ENCODE peak calls at places on chromosomes 16 and 17, in nine cellular contexts. Q is tibial artery, L is NB4, E is AG04449, P is colonic mucosa, Y is WTC11, I is left lung, N is bronchial epithelial cell, U is GM10248. A is an unnamed sample.

GRCh38 chr17:4163951-4164350 is 21.0 kb downstream of the CYB5D2 start:
- DNase-seq in Q (peak; percentile 53), L (peak; percentile 46), E (no peak), P (no peak), Y (no peak), I (no peak), N (peak; percentile 26), U (no peak), A (no peak)

GRCh38 chr16:65919116-65919515 is 447.4 kb upstream of the CDH5 start:
- DNase-seq in Q (no peak), L (no peak), E (no peak), P (no peak), Y (no peak), I (no peak), N (no peak), U (no peak), A (no peak)

GRCh38 chr16:87681990-87682570 is 79.8 kb downstream of the JPH3 start:
- DNase-seq in Q (no peak), L (peak; percentile 41), E (peak; percentile 14), P (no peak), Y (peak; percentile 75), I (no peak), N (peak; percentile 28), U (no peak), A (no peak)

GRCh38 chr16:81367821-81368220 is 53.1 kb downstream of the GAN start:
- DNase-seq in Q (no peak), L (no peak), E (no peak), P (no peak), Y (no peak), I (no peak), N (no peak), U (no peak), A (no peak)

GRCh38 chr16:48393843-48394703 is 8.9 kb upstream of the SIAH1 start:
- DNase-seq in Q (peak; percentile 74), L (no peak), E (peak; percentile 31), P (no peak), Y (no peak), I (no peak), N (no peak), U (no peak), A (no peak)

GRCh38 chr16:46731691-46732555 is 16.2 kb downstream of the MYLK3 start:
- DNase-seq in Q (no peak), L (no peak), E (no peak), P (no peak), Y (no peak), I (no peak), N (no peak), U (no peak), A (no peak)

GRCh38 chr16:85503642-85504224 is 109.4 kb upstream of the GSE1 start:
- DNase-seq in Q (no peak), L (no peak), E (no peak), P (no peak), Y (no peak), I (peak; percentile 60), N (no peak), U (no peak), A (no peak)

GRCh38 chr16:49620158-49620867 is 235.6 kb downstream of the ZNF423 start:
- DNase-seq in Q (peak; percentile 85), L (peak; percentile 86), E (peak; percentile 12), P (peak; percentile 29), Y (no peak), I (no peak), N (peak; percentile 8), U (no peak), A (no peak)

GRCh38 chr17:17681744-17682292 is 560 bp downstream of the RAI1 start:
- DNase-seq in Q (no peak), L (peak; percentile 64), E (no peak), P (peak; percentile 55), Y (no peak), I (peak; percentile 92), N (no peak), U (no peak), A (no peak)

GRCh38 chr17:71765437-71765836 is 355.4 kb upstream of the SOX9 start:
- DNase-seq in Q (no peak), L (no peak), E (no peak), P (no peak), Y (no peak), I (no peak), N (no peak), U (no peak), A (no peak)

GRCh38 chr17:56176101-56176500 is 22.8 kb downstream of the ANKFN1 start:
- DNase-seq in Q (no peak), L (no peak), E (no peak), P (no peak), Y (no peak), I (no peak), N (no peak), U (no peak), A (no peak)

GRCh38 chr16:27980919-27981670 is 82.4 kb downstream of the GSG1L start:
- DNase-seq in Q (no peak), L (no peak), E (no peak), P (no peak), Y (no peak), I (no peak), N (no peak), U (no peak), A (no peak)

GRCh38 chr17:81427446-81428120 is 32.3 kb downstream of the BAHCC1 start:
- DNase-seq in Q (no peak), L (no peak), E (no peak), P (peak; percentile 65), Y (no peak), I (peak; percentile 89), N (no peak), U (no peak), A (no peak)

GRCh38 chr17:38868968-38869646 is 751 bp upstream of the LASP1 start:
- DNase-seq in Q (peak; percentile 96), L (peak; percentile 92), E (no peak), P (peak; percentile 92), Y (peak; percentile 95), I (peak; percentile 91), N (peak; percentile 76), U (peak; percentile 79), A (peak; percentile 80)
- TF ChIP-seq CTCF in Q (no peak), L (peak; percentile 42), E (peak; percentile 35), P (no peak), Y (no peak), I (no peak), N (peak; percentile 40), U (peak; percentile 21), A (no peak)

GRCh38 chr16:56870271-56870888 is 5.4 kb downstream of the SLC12A3 start:
- DNase-seq in Q (no peak), L (no peak), E (no peak), P (no peak), Y (no peak), I (no peak), N (no peak), U (peak; percentile 50), A (no peak)

GRCh38 chr16:56866955-56867830 is 2.2 kb downstream of the SLC12A3 start:
- DNase-seq in Q (no peak), L (peak; percentile 74), E (no peak), P (peak; percentile 54), Y (no peak), I (no peak), N (peak; percentile 48), U (peak; percentile 72), A (no peak)

GRCh38 chr16:56868175-56868574 is 3.2 kb downstream of the SLC12A3 start:
- DNase-seq in Q (no peak), L (no peak), E (no peak), P (no peak), Y (no peak), I (no peak), N (no peak), U (no peak), A (no peak)

GRCh38 chr16:56871172-56871593 is 6.2 kb downstream of the SLC12A3 start:
- DNase-seq in Q (no peak), L (no peak), E (no peak), P (peak; percentile 56), Y (no peak), I (no peak), N (peak; percentile 29), U (peak; percentile 73), A (no peak)

DNA sequence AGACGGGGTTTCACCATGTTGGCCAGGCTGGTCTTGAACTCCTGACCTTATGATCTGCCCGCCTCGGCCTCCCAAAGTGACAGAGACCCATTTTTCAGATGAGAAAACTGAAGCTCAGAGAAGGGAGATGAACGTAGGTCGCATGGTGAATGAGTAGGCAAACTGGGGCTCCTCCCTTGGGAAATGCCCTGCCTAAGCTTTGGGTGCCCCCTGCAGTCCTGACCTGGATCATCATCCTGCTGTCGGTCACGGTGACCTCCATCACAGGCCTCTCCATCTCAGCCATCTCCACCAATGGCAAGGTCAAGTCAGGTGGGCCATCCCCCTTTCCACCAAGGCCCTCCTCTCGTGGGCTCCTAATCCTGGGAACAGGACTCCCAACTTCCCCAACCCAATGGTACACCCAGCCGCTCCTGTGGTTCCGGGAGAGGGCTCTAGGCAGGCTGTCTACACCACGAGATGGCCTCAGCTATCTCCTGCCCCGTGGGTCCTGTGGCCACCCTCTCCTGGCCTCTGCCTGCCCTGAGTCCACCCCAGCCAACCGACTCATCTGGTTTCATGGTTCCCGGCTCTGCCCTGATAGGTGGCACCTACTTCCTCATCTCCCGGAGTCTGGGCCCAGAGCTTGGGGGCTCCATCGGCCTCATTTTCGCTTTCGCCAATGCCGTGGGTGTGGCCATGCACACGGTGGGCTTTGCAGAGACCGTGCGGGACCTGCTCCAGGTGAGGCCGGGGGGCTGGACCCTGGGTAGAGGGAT is 4.7 kb downstream of the SLC12A3 start:
- DNase-seq in Q (no peak), L (peak; percentile 81), E (no peak), P (no peak), Y (peak; percentile 70), I (no peak), N (no peak), U (peak; percentile 68), A (no peak)
- TF ChIP-seq CTCF in Q (no peak), L (peak; percentile 51), E (peak; percentile 11), P (no peak), Y (no peak), I (no peak), N (peak; percentile 33), U (peak; percentile 39), A (peak; percentile 11)

GRCh38 chr17:76000755-76001521 is at the start of gene CDK3:
- DNase-seq in Q (no peak), L (no peak), E (no peak), P (peak; percentile 61), Y (no peak), I (no peak), N (no peak), U (no peak), A (no peak)
- TF ChIP-seq CTCF in Q (no peak), L (no peak), E (no peak), P (no peak), Y (peak; percentile 6), I (no peak), N (no peak), U (no peak), A (peak; percentile 71)

GRCh38 chr17:35539659-35540026 is 2.2 kb upstream of the SLFN12L start:
- DNase-seq in Q (no peak), L (no peak), E (no peak), P (no peak), Y (no peak), I (no peak), N (no peak), U (no peak), A (no peak)
- TF ChIP-seq CTCF in Q (no peak), L (no peak), E (no peak), P (peak; percentile 7), Y (no peak), I (no peak), N (no peak), U (no peak), A (peak; percentile 65)

GRCh38 chr16:56029026-56029425 is 153.9 kb upstream of the CES5A start:
- DNase-seq in Q (no peak), L (no peak), E (no peak), P (no peak), Y (no peak), I (no peak), N (no peak), U (no peak), A (no peak)
- TF ChIP-seq CTCF in Q (no peak), L (no peak), E (no peak), P (no peak), Y (no peak), I (no peak), N (no peak), U (no peak), A (no peak)

GRCh38 chr16:78402797-78403196 is 303.3 kb downstream of the WWOX start:
- DNase-seq in Q (no peak), L (no peak), E (no peak), P (no peak), Y (no peak), I (no peak), N (no peak), U (no peak), A (no peak)
- TF ChIP-seq CTCF in Q (no peak), L (no peak), E (no peak), P (no peak), Y (no peak), I (no peak), N (no peak), U (no peak), A (no peak)

A was measured in CD14-positive monocyte.